ENCODE peak calls at places on chromosomes 13 and 19, in ten cellular contexts. B is breast epithelium, Z is transverse colon, V is K562, H is endothelial cell of umbilical vein, K is stomach, T is HCT116, Q is sigmoid colon, G is upper lobe of left lung, P is vagina. F is an unnamed sample.

GRCh38 chr19:18453269-18454024 is 15.5 kb upstream of the ISYNA1 start:
- DNase-seq in T (no peak), P (no peak), H (no peak), G (no peak), Q (no peak), Z (no peak), V (no peak), K (no peak), B (no peak), F (no peak)

GRCh38 chr13:48782429-48782840 is 128.7 kb downstream of the CYSLTR2 start:
- DNase-seq in Q (no peak), V (no peak), H (no peak), Z (no peak), B (no peak), P (no peak), G (peak), K (no peak), T (no peak), F (no peak)

GRCh38 chr19:31975461-31975860 is 369.9 kb upstream of the ZNF507 start:
- DNase-seq in Q (no peak), H (no peak), K (no peak), Z (no peak), T (no peak), V (no peak), G (no peak), B (no peak), P (peak), F (no peak)

GRCh38 chr13:19836472-19836871 is 27.0 kb downstream of the ZMYM5 start:
- DNase-seq in T (no peak), Z (no peak), B (no peak), P (no peak), V (no peak), G (no peak), H (no peak), Q (no peak), K (no peak), F (no peak)

GRCh38 chr13:110726726-110727125 is 13.2 kb downstream of the ING1 start:
- DNase-seq in V (no peak), Q (no peak), Z (peak), G (no peak), T (no peak), H (no peak), B (no peak), K (no peak), P (no peak), F (no peak)

GRCh38 chr13:45595968-45596367 is 19.6 kb downstream of the ERICH6B start:
- DNase-seq in Z (no peak), T (no peak), P (no peak), K (no peak), Q (no peak), V (no peak), H (no peak), B (no peak), G (no peak), F (no peak)

GRCh38 chr19:48696353-48697010 is 711 bp downstream of the FUT2 start:
- DNase-seq in P (no peak), Z (peak), T (no peak), K (peak), Q (no peak), H (no peak), B (no peak), G (no peak), V (no peak), F (no peak)

GRCh38 chr13:90485441-90485840 is 862.0 kb upstream of the MIR17HG start:
- DNase-seq in P (no peak), H (no peak), Z (no peak), Q (no peak), T (no peak), G (no peak), B (no peak), K (no peak), V (no peak), F (no peak)

GRCh38 chr13:105997436-105998232 is 537.8 kb downstream of the EFNB2 start:
- DNase-seq in Z (no peak), T (no peak), Q (no peak), P (no peak), V (no peak), H (no peak), K (no peak), G (no peak), B (no peak), F (no peak)

GRCh38 chr19:2087621-2088100 is 8.5 kb downstream of the MOB3A start:
- DNase-seq in B (no peak), H (no peak), V (no peak), Q (no peak), Z (peak), P (no peak), K (no peak), G (peak), T (no peak), F (no peak)

GRCh38 chr13:77429320-77430142 is 102.6 kb upstream of the MYCBP2 start:
- DNase-seq in P (no peak), B (no peak), K (no peak), T (no peak), Q (no peak), V (no peak), H (no peak), G (no peak), Z (no peak), F (no peak)

GRCh38 chr19:33214621-33215020 is 11.0 kb downstream of the SLC7A10 start:
- DNase-seq in V (peak), G (no peak), Q (no peak), T (no peak), B (no peak), K (no peak), H (no peak), P (no peak), Z (no peak), F (no peak)

GRCh38 chr13:91647361-91647970 is 249.0 kb downstream of the GPC5 start:
- DNase-seq in T (no peak), V (peak), P (no peak), K (no peak), H (no peak), Z (peak), B (no peak), G (no peak), Q (no peak), F (no peak)

GRCh38 chr13:37090912-37091311 is 14.6 kb downstream of the CSNK1A1L start:
- DNase-seq in T (no peak), K (no peak), H (no peak), Q (no peak), P (no peak), B (no peak), Z (no peak), V (no peak), G (peak), F (no peak)

GRCh38 chr19:11624064-11624463 is 26.8 kb downstream of the ZNF627 start:
- DNase-seq in Z (no peak), G (no peak), B (no peak), V (no peak), H (no peak), T (no peak), Q (no peak), P (no peak), K (no peak), F (no peak)

GRCh38 chr19:15112385-15112784 is 5.2 kb downstream of the SYDE1 start:
- DNase-seq in K (no peak), T (peak), H (no peak), Z (no peak), B (no peak), G (no peak), V (peak), Q (no peak), P (no peak), F (no peak)

GRCh38 chr19:42965204-42965603 is 28.2 kb upstream of the PSG7 start:
- DNase-seq in Z (no peak), T (no peak), K (no peak), Q (no peak), V (no peak), B (no peak), P (no peak), H (no peak), G (no peak), F (no peak)

GRCh38 chr13:76512676-76513277 is 373.4 kb downstream of the KCTD12 start:
- DNase-seq in Q (no peak), G (no peak), V (no peak), B (no peak), H (peak), T (no peak), P (no peak), Z (no peak), K (no peak), F (no peak)

GRCh38 chr13:32125746-32126145 is 94.2 kb downstream of the FRY start:
- DNase-seq in B (no peak), V (no peak), P (no peak), G (no peak), H (no peak), K (no peak), Z (no peak), Q (no peak), T (no peak), F (no peak)

GRCh38 chr19:18776736-18777135 is 14.4 kb downstream of the COMP start:
- DNase-seq in H (no peak), V (no peak), Q (no peak), G (no peak), P (no peak), B (no peak), Z (no peak), T (no peak), K (no peak), F (no peak)

GRCh38 chr13:106151056-106151699 is 384.3 kb downstream of the EFNB2 start:
- DNase-seq in H (peak), Z (peak), V (no peak), B (peak), P (no peak), K (no peak), T (peak), G (no peak), Q (no peak), F (no peak)

GRCh38 chr13:26220575-26220974 is 1.5 kb downstream of the RNF6 start:
- DNase-seq in Z (no peak), P (no peak), G (no peak), Q (no peak), T (no peak), V (peak), B (no peak), K (no peak), H (peak), F (no peak)

GRCh38 chr19:709965-710714 is 1.4 kb downstream of the PALM start:
- DNase-seq in B (no peak), Q (peak), G (no peak), H (no peak), P (no peak), K (no peak), Z (no peak), T (no peak), V (no peak), F (peak)

GRCh38 chr13:33497146-33497845 is 211.7 kb upstream of the STARD13 start:
- DNase-seq in T (no peak), V (no peak), B (no peak), P (no peak), Q (no peak), H (peak), G (no peak), Z (no peak), K (no peak), F (no peak)

GRCh38 chr13:94251801-94252200 is 227.7 kb downstream of the DCT start:
- DNase-seq in P (no peak), G (no peak), B (no peak), T (no peak), K (no peak), H (no peak), Q (no peak), Z (no peak), V (no peak), F (no peak)

GRCh38 chr19:50178320-50178719 is 15.2 kb upstream of the IZUMO2 start:
- DNase-seq in T (no peak), Q (no peak), H (no peak), B (no peak), G (no peak), V (no peak), P (no peak), Z (peak), K (no peak), F (no peak)

GRCh38 chr13:53781941-53782340 is 753.3 kb downstream of the OLFM4 start:
- DNase-seq in Z (no peak), H (no peak), B (no peak), Q (no peak), G (no peak), K (no peak), V (no peak), T (no peak), P (no peak), F (no peak)

GRCh38 chr13:33751151-33751550 is 66.8 kb upstream of the RFC3 start:
- DNase-seq in T (no peak), P (no peak), Z (no peak), H (no peak), K (no peak), V (no peak), G (no peak), B (no peak), Q (no peak), F (no peak)

GRCh38 chr13:51834581-51835158 is 10.3 kb downstream of the TMEM272 start:
- DNase-seq in G (no peak), H (no peak), Q (no peak), P (peak), T (no peak), Z (no peak), K (no peak), V (no peak), B (no peak), F (no peak)

GRCh38 chr13:36910545-36910944 is 9.5 kb downstream of the SMAD9 start:
- DNase-seq in K (no peak), T (no peak), Q (no peak), P (no peak), Z (no peak), H (no peak), V (no peak), B (no peak), G (no peak), F (no peak)

GRCh38 chr19:2385053-2385721 is 25.1 kb downstream of the TMPRSS9 start:
- DNase-seq in P (no peak), Z (peak), H (peak), G (peak), Q (no peak), V (peak), K (no peak), T (peak), B (peak), F (no peak)

GRCh38 chr13:70016116-70016515 is 91.5 kb upstream of the ATXN8OS start:
- DNase-seq in K (no peak), Z (no peak), V (no peak), P (no peak), G (no peak), B (no peak), H (no peak), Q (no peak), T (no peak), F (no peak)

GRCh38 chr13:32537580-32538233 is 888 bp downstream of the N4BP2L2 start:
- DNase-seq in G (peak), B (peak), T (peak), Q (no peak), K (peak), H (peak), V (peak), Z (peak), P (no peak), F (no peak)

GRCh38 chr13:70520275-70520674 is 412.0 kb upstream of the KLHL1 start:
- DNase-seq in K (no peak), V (no peak), Q (no peak), Z (no peak), H (no peak), B (no peak), T (no peak), P (no peak), G (no peak), F (no peak)

GRCh38 chr13:52455677-52456041 is 381 bp downstream of the CKAP2 start:
- DNase-seq in B (no peak), Z (peak), H (peak), Q (peak), G (peak), T (peak), V (peak), P (no peak), K (peak), F (peak)

GRCh38 chr19:18671303-18672043 is 12.0 kb upstream of the CRTC1 start:
- DNase-seq in K (no peak), G (no peak), T (no peak), V (no peak), Z (no peak), P (no peak), H (no peak), Q (no peak), B (no peak), F (no peak)

GRCh38 chr19:1483979-1484428 is 5.0 kb upstream of the C19orf25 start:
- DNase-seq in B (no peak), K (no peak), Q (peak), T (no peak), V (no peak), P (no peak), H (no peak), G (no peak), Z (no peak), F (no peak)

DNA sequence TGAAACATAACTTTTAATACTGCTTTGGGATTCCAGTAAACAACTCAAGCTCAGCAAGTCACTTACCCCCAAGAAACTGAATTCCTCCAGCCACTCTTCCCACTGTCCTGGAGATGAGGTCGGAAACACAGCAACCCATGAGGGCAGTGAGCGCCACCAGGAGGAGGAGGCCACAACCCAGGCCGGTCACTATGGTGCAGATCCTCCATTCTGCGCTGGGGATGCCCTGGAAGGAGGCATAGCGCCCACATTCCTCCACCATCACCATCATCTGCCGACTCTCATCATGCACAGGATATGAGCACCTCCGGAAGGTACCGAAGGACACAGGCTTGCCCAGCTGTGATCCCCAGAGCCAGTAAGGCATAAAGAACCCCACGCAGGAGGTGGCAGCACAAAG is 2.2 kb downstream of the LHFPL6 start:
- DNase-seq in K (no peak), H (no peak), B (no peak), G (no peak), Z (no peak), P (no peak), V (no peak), T (no peak), Q (peak), F (no peak)
- TF ChIP-seq CTCF in K (no peak), H (no peak), B (no peak), G (peak), Z (no peak), P (no peak), V (no peak), T (no peak), Q (no peak), F (no peak)

GRCh38 chr19:10552596-10553053 is 8.9 kb downstream of the ATG4D start:
- DNase-seq in B (no peak), Q (no peak), P (no peak), Z (no peak), H (no peak), V (peak), T (no peak), K (no peak), G (no peak), F (no peak)
- TF ChIP-seq POLR2AphosphoS5 in B (no peak), Q (no peak), P (no peak), Z (peak), H (no peak), V (peak), T (peak), K (no peak), G (no peak), F (no peak)

GRCh38 chr19:21482863-21483276 is 22.5 kb upstream of the ZNF429 start:
- DNase-seq in Z (peak), V (peak), G (peak), T (peak), Q (peak), H (peak), P (no peak), B (peak), K (peak), F (no peak)
- TF ChIP-seq CTCF in Z (peak), V (peak), G (peak), T (peak), Q (peak), H (peak), P (peak), B (peak), K (peak), F (peak)

DNA sequence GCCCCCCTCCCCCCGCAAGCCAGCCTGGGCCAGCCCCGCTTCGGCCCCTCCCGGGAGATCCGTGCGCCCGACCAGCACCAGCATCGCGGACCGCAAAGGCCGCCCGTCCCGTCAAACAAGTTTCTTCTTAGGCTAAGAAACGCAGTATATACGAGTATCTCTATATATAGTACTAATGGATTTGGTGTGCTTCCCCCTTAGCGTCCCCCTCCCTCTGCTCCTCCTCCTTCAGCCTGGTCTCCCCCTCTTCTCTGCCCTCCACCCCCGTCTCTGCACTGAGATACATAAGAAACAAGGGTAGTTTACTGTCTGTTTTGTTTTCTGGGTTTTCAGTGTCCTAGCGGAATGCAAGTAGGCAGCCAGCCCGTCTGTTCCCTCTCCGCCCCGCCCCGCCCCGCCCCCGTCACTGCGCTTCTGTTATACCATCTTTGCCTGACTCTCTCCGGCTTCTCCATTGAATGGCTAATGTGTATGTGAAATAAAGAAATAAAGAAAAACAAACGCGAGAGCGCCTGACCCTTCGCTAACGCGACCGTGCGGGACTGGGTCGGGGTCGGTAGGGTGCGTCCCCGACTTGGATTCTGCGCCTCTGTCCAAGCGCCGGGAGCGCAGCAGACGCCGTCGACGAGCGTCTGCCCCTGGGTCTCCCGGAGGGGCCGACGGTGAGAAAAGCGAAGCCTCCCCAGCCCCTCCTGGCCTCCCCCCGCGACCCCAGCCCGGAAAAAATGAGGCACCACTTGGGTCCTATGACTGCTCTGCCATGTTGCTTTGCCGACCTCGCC is 4.2 kb downstream of the LYL1 start:
- DNase-seq in Z (no peak), P (no peak), T (no peak), B (no peak), V (peak), H (peak), K (no peak), G (peak), Q (peak), F (no peak)
- TF ChIP-seq POLR2AphosphoS5 in Z (no peak), P (no peak), T (no peak), B (no peak), V (peak), H (no peak), K (no peak), G (no peak), Q (peak), F (no peak)

GRCh38 chr13:64470751-64471150 is 2759.4 kb downstream of the PCDH9 start:
- DNase-seq in Q (no peak), G (no peak), B (no peak), K (no peak), P (no peak), Z (no peak), V (no peak), H (no peak), T (no peak), F (no peak)

GRCh38 chr13:64471916-64472315 is 2758.2 kb downstream of the PCDH9 start:
- DNase-seq in Z (no peak), K (no peak), Q (no peak), H (peak), B (no peak), G (no peak), V (no peak), T (peak), P (no peak), F (no peak)
- TF ChIP-seq CTCF in Z (no peak), K (no peak), Q (no peak), H (peak), B (no peak), G (no peak), V (no peak), T (peak), P (no peak), F (no peak)

GRCh38 chr19:35994868-35995654 is at the start of gene SDHAF1:
- DNase-seq in K (peak), V (peak), G (peak), T (peak), P (no peak), Z (peak), Q (peak), H (peak), B (peak), F (peak)
- TF ChIP-seq POLR2AphosphoS5 in K (peak), V (peak), G (peak), T (peak), P (peak), Z (peak), Q (peak), H (peak), B (peak), F (peak)

DNA sequence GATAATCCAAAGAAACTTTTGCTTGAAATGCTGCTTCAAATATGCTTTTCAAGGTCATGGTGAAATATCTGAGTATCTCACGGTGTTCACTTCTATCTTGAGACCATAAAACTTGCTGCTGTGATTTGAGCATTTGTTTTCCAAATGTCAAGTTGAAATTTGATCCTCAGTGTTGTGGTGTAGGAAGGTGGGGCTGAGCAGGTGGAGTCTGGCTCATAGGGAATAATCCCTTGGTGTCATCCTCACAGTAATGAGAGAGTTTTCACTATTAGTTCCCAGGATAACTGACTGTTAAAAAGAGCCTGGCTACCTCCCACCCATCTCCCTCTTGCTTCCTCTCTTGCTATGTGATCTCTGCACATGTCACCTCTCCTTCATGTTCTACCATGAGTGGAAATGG is 858.0 kb upstream of the SLITRK5 start:
- DNase-seq in Z (no peak), K (no peak), P (no peak), H (no peak), Q (no peak), G (no peak), V (no peak), B (no peak), T (no peak), F (no peak)
- TF ChIP-seq CTCF in Z (no peak), K (no peak), P (no peak), H (no peak), Q (no peak), G (no peak), V (no peak), B (no peak), T (no peak), F (no peak)

F was measured in suprapubic skin.